ENCODE peak calls at places on chromosome 4, in seven cellular contexts. B is sciatic nerve, A is breast epithelium, D is GM10248, L is MCF 10A, H is cardiac muscle cell, T is neural crest cell. O is an unnamed sample.

GRCh38 chr4:123398151-123398802 is 1.7 kb downstream of the SPRY1 start:
- DNase-seq in L (peak), D (peak), B (peak), T (peak), A (peak), H (peak), O (peak)

GRCh38 chr4:185592845-185593488 is 57.7 kb upstream of the PDLIM3 start:
- DNase-seq in H (no peak), B (no peak), T (no peak), L (no peak), A (no peak), D (no peak), O (no peak)

GRCh38 chr4:139142097-139142496 is 34.9 kb downstream of the ELF2 start:
- DNase-seq in D (no peak), L (no peak), A (no peak), H (no peak), B (no peak), T (no peak), O (no peak)

GRCh38 chr4:25031077-25031606 is 396 bp upstream of the LGI2 start:
- DNase-seq in T (peak), A (no peak), D (peak), L (no peak), H (peak), B (no peak), O (no peak)

GRCh38 chr4:146202665-146203064 is 11.7 kb upstream of the REELD1 start:
- DNase-seq in T (no peak), D (no peak), H (no peak), A (no peak), L (no peak), B (no peak), O (no peak)

GRCh38 chr4:75213480-75213879 is 280.6 kb downstream of the PARM1 start:
- DNase-seq in D (no peak), B (no peak), A (no peak), T (no peak), H (no peak), L (no peak), O (no peak)

GRCh38 chr4:19700951-19701350 is 550.8 kb upstream of the SLIT2 start:
- DNase-seq in A (no peak), D (no peak), B (no peak), T (no peak), L (peak), H (no peak), O (no peak)

GRCh38 chr4:113405874-113406722 is 355.4 kb downstream of the CAMK2D start:
- DNase-seq in B (no peak), D (no peak), A (no peak), H (no peak), T (no peak), L (no peak), O (no peak)

GRCh38 chr4:26020083-26020668 is 106.2 kb downstream of the SMIM20 start:
- DNase-seq in A (no peak), T (no peak), B (no peak), H (no peak), L (peak), D (no peak), O (peak)

GRCh38 chr4:147182041-147182440 is 236.4 kb upstream of the TTC29 start:
- DNase-seq in T (no peak), A (no peak), B (no peak), D (no peak), L (no peak), H (no peak), O (no peak)

GRCh38 chr4:41933997-41934812 is 1.0 kb upstream of the TMEM33 start:
- DNase-seq in L (peak), H (no peak), T (no peak), A (no peak), D (no peak), B (no peak), O (no peak)

GRCh38 chr4:37503231-37503630 is 182.9 kb downstream of the RELL1 start:
- DNase-seq in B (no peak), H (no peak), D (no peak), L (no peak), A (no peak), T (no peak), O (no peak)

GRCh38 chr4:8906991-8907595 is 35.5 kb upstream of the HMX1 start:
- DNase-seq in B (peak), D (no peak), T (no peak), A (no peak), L (no peak), H (no peak), O (peak)

GRCh38 chr4:98544141-98544817 is 114.1 kb downstream of the TSPAN5 start:
- DNase-seq in B (no peak), L (no peak), H (no peak), D (no peak), T (no peak), A (no peak), O (no peak)

GRCh38 chr4:121686265-121686664 is 10.5 kb downstream of the ANXA5 start:
- DNase-seq in D (no peak), B (no peak), H (no peak), L (peak), T (no peak), A (no peak), O (no peak)

GRCh38 chr4:5186584-5187170 is 135.4 kb downstream of the STK32B start:
- DNase-seq in L (no peak), A (no peak), T (no peak), H (no peak), D (no peak), B (no peak), O (no peak)

GRCh38 chr4:133186845-133187244 is 37.8 kb downstream of the PCDH10 start:
- DNase-seq in T (no peak), D (no peak), H (no peak), L (no peak), A (no peak), B (no peak), O (no peak)

GRCh38 chr4:105828074-105828473 is 67.2 kb upstream of the NPNT start:
- DNase-seq in D (no peak), A (no peak), B (no peak), L (no peak), H (no peak), T (no peak), O (no peak)

GRCh38 chr4:36010531-36010930 is 233.8 kb downstream of the ARAP2 start:
- DNase-seq in D (no peak), L (no peak), T (no peak), A (no peak), H (no peak), B (no peak), O (no peak)

GRCh38 chr4:36363024-36363423 is 81.6 kb downstream of the DTHD1 start:
- DNase-seq in L (peak), A (no peak), T (no peak), H (no peak), B (no peak), D (no peak), O (no peak)

GRCh38 chr4:10124167-10124930 is 7.8 kb upstream of the WDR1 start:
- DNase-seq in B (no peak), T (no peak), L (no peak), D (no peak), H (no peak), A (no peak), O (no peak)

GRCh38 chr4:167715176-167715575 is 377.2 kb upstream of the ANXA10 start:
- DNase-seq in B (no peak), A (no peak), H (no peak), L (no peak), T (no peak), D (no peak), O (no peak)

GRCh38 chr4:84967292-84967651 is 782 bp upstream of the WDFY3 start:
- DNase-seq in B (no peak), H (no peak), A (no peak), L (peak), T (no peak), D (no peak), O (no peak)

GRCh38 chr4:100042711-100043110 is 92.6 kb upstream of the H2AZ1 start:
- DNase-seq in B (no peak), H (no peak), D (no peak), L (no peak), A (no peak), T (no peak), O (no peak)

GRCh38 chr4:32991663-32992062 is 2271.5 kb downstream of the PCDH7 start:
- DNase-seq in T (no peak), L (peak), D (no peak), B (no peak), A (no peak), H (no peak), O (no peak)

GRCh38 chr4:182680196-182680771 is 236.9 kb downstream of the DCTD start:
- DNase-seq in D (no peak), T (peak), B (no peak), H (peak), A (no peak), L (no peak), O (no peak)

GRCh38 chr4:24569662-24570061 is 14.7 kb downstream of the DHX15 start:
- DNase-seq in B (no peak), L (no peak), D (no peak), H (no peak), T (no peak), A (no peak), O (no peak)

GRCh38 chr4:13173974-13174373 is 310.2 kb downstream of the RAB28 start:
- DNase-seq in B (peak), A (peak), L (no peak), T (no peak), D (no peak), H (no peak), O (peak)

GRCh38 chr4:85028910-85029309 is 62.4 kb upstream of the WDFY3 start:
- DNase-seq in L (peak), T (no peak), H (no peak), D (no peak), A (no peak), B (no peak), O (no peak)

GRCh38 chr4:23775694-23776093 is 114.2 kb downstream of the PPARGC1A start:
- DNase-seq in L (peak), H (no peak), B (no peak), A (no peak), T (no peak), D (no peak), O (no peak)

GRCh38 chr4:52036875-52037274 is 1.2 kb downstream of the SGCB start:
- DNase-seq in T (no peak), A (no peak), B (no peak), D (no peak), L (no peak), H (no peak), O (no peak)

GRCh38 chr4:8306511-8307021 is 37.0 kb downstream of the HTRA3 start:
- DNase-seq in B (peak), A (no peak), D (no peak), L (no peak), T (no peak), H (no peak), O (no peak)

O was measured in ascending aorta.